ENCODE peak calls at places on chromosomes 1 and 21, in seven cellular contexts. P, B, K, L, E, C and N are unnamed samples.

GRCh38 chr1:244451539-244451950 is at the start of gene ADSS2:
- DNase-seq in P (no peak), B (no peak), K (no peak), L (no peak), E (no peak), C (no peak), N (no peak)

GRCh38 chr1:145720878-145721671 is 1.8 kb downstream of the CD160 start:
- DNase-seq in P (peak), B (peak), K (peak), L (peak), E (peak), C (peak), N (peak)

GRCh38 chr1:22806584-22806983 is 95.9 kb downstream of the EPHB2 start:
- DNase-seq in P (no peak), B (no peak), K (peak), L (peak), E (no peak), C (no peak), N (no peak)

GRCh38 chr1:43448955-43449707 is 4.6 kb downstream of the HYI start:
- DNase-seq in P (no peak), B (no peak), K (no peak), L (no peak), E (no peak), C (no peak), N (no peak)

GRCh38 chr1:8043621-8044020 is 17.5 kb upstream of the ERRFI1 start:
- DNase-seq in P (no peak), B (no peak), K (no peak), L (no peak), E (no peak), C (no peak), N (no peak)

GRCh38 chr1:152497273-152497672 is 13.3 kb upstream of the LCE5A start:
- DNase-seq in P (no peak), B (no peak), K (no peak), L (peak), E (no peak), C (no peak), N (no peak)

GRCh38 chr1:116159611-116160010 is 48.4 kb downstream of the MAB21L3 start:
- DNase-seq in P (no peak), B (no peak), K (no peak), L (no peak), E (no peak), C (no peak), N (no peak)

GRCh38 chr1:108600504-108600903 is 40.6 kb downstream of the EEIG2 start:
- DNase-seq in P (no peak), B (no peak), K (no peak), L (no peak), E (no peak), C (no peak), N (no peak)

GRCh38 chr21:25790122-25790951 is 55.6 kb downstream of the GABPA start:
- DNase-seq in P (no peak), B (no peak), K (no peak), L (peak), E (no peak), C (no peak), N (no peak)

GRCh38 chr1:80566867-80567266 is 1233.9 kb upstream of the ADGRL2 start:
- DNase-seq in P (no peak), B (no peak), K (no peak), L (no peak), E (no peak), C (no peak), N (no peak)

GRCh38 chr1:182495693-182496092 is 45.7 kb downstream of the RGSL1 start:
- DNase-seq in P (no peak), B (no peak), K (no peak), L (no peak), E (no peak), C (no peak), N (no peak)

GRCh38 chr1:47181955-47182680 is 7.7 kb downstream of the PDZK1IP1 start:
- DNase-seq in P (no peak), B (no peak), K (no peak), L (peak), E (no peak), C (no peak), N (no peak)

GRCh38 chr1:4726620-4727341 is 72.4 kb downstream of the AJAP1 start:
- DNase-seq in P (no peak), B (no peak), K (no peak), L (no peak), E (no peak), C (no peak), N (peak)

GRCh38 chr1:94876362-94876761 is 50.5 kb downstream of the CNN3 start:
- DNase-seq in P (no peak), B (no peak), K (no peak), L (no peak), E (no peak), C (no peak), N (no peak)

GRCh38 chr1:26602378-26602959 is 72.9 kb downstream of the RPS6KA1 start:
- DNase-seq in P (peak), B (no peak), K (peak), L (peak), E (no peak), C (peak), N (no peak)

GRCh38 chr21:35911412-35912191 is 148.7 kb downstream of the SETD4 start:
- DNase-seq in P (no peak), B (no peak), K (no peak), L (no peak), E (no peak), C (no peak), N (no peak)

GRCh38 chr1:77783141-77783540 is 3.7 kb downstream of the MIGA1 start:
- DNase-seq in P (no peak), B (no peak), K (no peak), L (no peak), E (no peak), C (no peak), N (no peak)

GRCh38 chr1:168419746-168420145 is 124.1 kb downstream of the XCL2 start:
- DNase-seq in P (no peak), B (no peak), K (no peak), L (no peak), E (no peak), C (no peak), N (no peak)

GRCh38 chr1:24596401-24596880 is 40.6 kb downstream of the NCMAP start:
- DNase-seq in P (no peak), B (no peak), K (no peak), L (no peak), E (no peak), C (no peak), N (no peak)

GRCh38 chr1:179083031-179083345 is 1.1 kb downstream of the TOR3A start:
- DNase-seq in P (no peak), B (no peak), K (no peak), L (peak), E (no peak), C (peak), N (no peak)

GRCh38 chr1:189787201-189787600 is 690.5 kb downstream of the BRINP3 start:
- DNase-seq in P (no peak), B (no peak), K (peak), L (no peak), E (no peak), C (no peak), N (no peak)

GRCh38 chr1:116988248-116988647 is 13.3 kb upstream of the CD101 start:
- DNase-seq in P (no peak), B (no peak), K (no peak), L (no peak), E (no peak), C (no peak), N (no peak)

GRCh38 chr1:43446388-43446740 is 7.4 kb downstream of the HYI start:
- DNase-seq in P (no peak), B (no peak), K (no peak), L (no peak), E (no peak), C (no peak), N (no peak)

GRCh38 chr1:195373831-195374230 is 1234.4 kb downstream of the KCNT2 start:
- DNase-seq in P (no peak), B (no peak), K (no peak), L (no peak), E (no peak), C (no peak), N (no peak)

GRCh38 chr1:225607355-225607754 is 45.6 kb downstream of the ENAH start:
- DNase-seq in P (no peak), B (no peak), K (no peak), L (no peak), E (no peak), C (no peak), N (no peak)

GRCh38 chr1:77874804-77875445 is 13.5 kb upstream of the NEXN start:
- DNase-seq in P (no peak), B (no peak), K (no peak), L (no peak), E (no peak), C (no peak), N (no peak)

GRCh38 chr1:19414490-19414889 is 70.8 kb downstream of the CAPZB start:
- DNase-seq in P (no peak), B (no peak), K (no peak), L (no peak), E (no peak), C (no peak), N (no peak)

GRCh38 chr1:22803833-22804232 is 93.2 kb downstream of the EPHB2 start:
- DNase-seq in P (no peak), B (no peak), K (no peak), L (no peak), E (no peak), C (no peak), N (no peak)

GRCh38 chr1:32830092-32830852 is 12.8 kb downstream of the S100PBP start:
- DNase-seq in P (no peak), B (no peak), K (no peak), L (no peak), E (no peak), C (no peak), N (no peak)

GRCh38 chr1:193115629-193116227 is 6.1 kb upstream of the CDC73 start:
- DNase-seq in P (no peak), B (no peak), K (no peak), L (no peak), E (no peak), C (no peak), N (no peak)

GRCh38 chr21:27759091-27759659 is 792.3 kb upstream of the ADAMTS5 start:
- DNase-seq in P (peak), B (no peak), K (peak), L (peak), E (no peak), C (no peak), N (peak)

GRCh38 chr1:160377585-160378206 is 10.8 kb downstream of the NHLH1 start:
- DNase-seq in P (no peak), B (peak), K (no peak), L (no peak), E (no peak), C (no peak), N (no peak)

GRCh38 chr1:221993444-221993948 is 251.6 kb upstream of the DUSP10 start:
- DNase-seq in P (no peak), B (no peak), K (no peak), L (no peak), E (no peak), C (no peak), N (no peak)

GRCh38 chr21:28419110-28419509 is 573.6 kb downstream of the LTN1 start:
- DNase-seq in P (no peak), B (no peak), K (no peak), L (no peak), E (no peak), C (no peak), N (no peak)

GRCh38 chr1:1430114-1430982 is 5.1 kb upstream of the VWA1 start:
- DNase-seq in P (peak), B (no peak), K (no peak), L (no peak), E (no peak), C (no peak), N (peak)

GRCh38 chr1:168498159-168498609 is 45.6 kb downstream of the XCL2 start:
- DNase-seq in P (no peak), B (no peak), K (no peak), L (no peak), E (no peak), C (no peak), N (no peak)

GRCh38 chr1:72623299-72623708 is 341.0 kb upstream of the NEGR1 start:
- DNase-seq in P (no peak), B (no peak), K (peak), L (peak), E (no peak), C (no peak), N (no peak)

GRCh38 chr1:68111804-68112436 is 61.5 kb upstream of the DIRAS3 start:
- DNase-seq in P (peak), B (no peak), K (no peak), L (peak), E (no peak), C (no peak), N (no peak)

GRCh38 chr1:241413386-241413785 is 56.4 kb upstream of the RGS7 start:
- DNase-seq in P (no peak), B (no peak), K (no peak), L (no peak), E (no peak), C (no peak), N (no peak)